ENCODE peak calls at places on chromosomes 6 and 20, in ten cellular contexts. L, Y, Z, A, R, Q, V, T, P and B are unnamed samples.

GRCh38 chr6:32906539-32906938 is 34.3 kb downstream of the HLA-DMB start:
- DNase-seq in L (no peak), Y (no peak), Z (peak), A (no peak), R (no peak), Q (no peak), V (peak), T (no peak), P (no peak), B (peak)

GRCh38 chr6:159966339-159966738 is 2.5 kb upstream of the IGF2R start:
- DNase-seq in L (no peak), Y (no peak), Z (no peak), A (no peak), R (no peak), Q (no peak), V (no peak), T (no peak), P (no peak), B (no peak)

GRCh38 chr20:1809611-1810510 is 85.3 kb upstream of the SIRPA start:
- DNase-seq in L (no peak), Y (no peak), Z (peak), A (no peak), R (peak), Q (no peak), V (peak), T (no peak), P (no peak), B (peak)

GRCh38 chr20:59458645-59459044 is 145.7 kb upstream of the PHACTR3 start:
- DNase-seq in L (no peak), Y (no peak), Z (no peak), A (no peak), R (no peak), Q (no peak), V (no peak), T (no peak), P (no peak), B (no peak)

GRCh38 chr6:36368921-36369880 is 18.3 kb downstream of the ETV7 start:
- DNase-seq in L (no peak), Y (no peak), Z (peak), A (no peak), R (no peak), Q (no peak), V (peak), T (no peak), P (no peak), B (peak)

GRCh38 chr20:18443841-18444240 is 23.0 kb downstream of the DZANK1 start:
- DNase-seq in L (no peak), Y (no peak), Z (peak), A (no peak), R (no peak), Q (no peak), V (no peak), T (no peak), P (no peak), B (no peak)

GRCh38 chr6:70337379-70338073 is 34.6 kb upstream of the COL9A1 start:
- DNase-seq in L (no peak), Y (no peak), Z (no peak), A (no peak), R (no peak), Q (no peak), V (no peak), T (no peak), P (peak), B (no peak)

GRCh38 chr20:24653306-24653705 is 183.9 kb downstream of the SYNDIG1 start:
- DNase-seq in L (no peak), Y (no peak), Z (no peak), A (no peak), R (peak), Q (no peak), V (no peak), T (no peak), P (no peak), B (no peak)

GRCh38 chr20:14924433-14924832 is 587.0 kb upstream of the FLRT3 start:
- DNase-seq in L (no peak), Y (no peak), Z (no peak), A (no peak), R (no peak), Q (no peak), V (no peak), T (no peak), P (no peak), B (no peak)

GRCh38 chr6:122033564-122034181 is 365.8 kb upstream of the HSF2 start:
- DNase-seq in L (no peak), Y (no peak), Z (peak), A (peak), R (peak), Q (no peak), V (peak), T (no peak), P (peak), B (no peak)

GRCh38 chr6:169784941-169785340 is 33.5 kb downstream of the ERMARD start:
- DNase-seq in L (no peak), Y (no peak), Z (no peak), A (no peak), R (no peak), Q (no peak), V (no peak), T (no peak), P (no peak), B (no peak)

GRCh38 chr20:43846516-43846905 is 68.1 kb upstream of the TOX2 start:
- DNase-seq in L (no peak), Y (no peak), Z (no peak), A (no peak), R (no peak), Q (no peak), V (no peak), T (no peak), P (no peak), B (no peak)

GRCh38 chr6:43509984-43510826 is at the start of gene LRRC73:
- DNase-seq in L (peak), Y (peak), Z (peak), A (peak), R (peak), Q (peak), V (no peak), T (peak), P (peak), B (no peak)

GRCh38 chr6:168372871-168373270 is 53.3 kb upstream of the DACT2 start:
- DNase-seq in L (no peak), Y (no peak), Z (no peak), A (no peak), R (no peak), Q (no peak), V (no peak), T (no peak), P (peak), B (no peak)

GRCh38 chr6:124968401-124968800 is 6.2 kb downstream of the RNF217 start:
- DNase-seq in L (no peak), Y (no peak), Z (no peak), A (no peak), R (no peak), Q (no peak), V (no peak), T (no peak), P (no peak), B (no peak)

GRCh38 chr6:13715444-13715883 is 3.8 kb upstream of the RANBP9 start:
- DNase-seq in L (no peak), Y (no peak), Z (no peak), A (no peak), R (no peak), Q (no peak), V (no peak), T (no peak), P (no peak), B (no peak)

GRCh38 chr6:135938588-135939215 is 87.2 kb downstream of the PDE7B start:
- DNase-seq in L (no peak), Y (no peak), Z (peak), A (no peak), R (no peak), Q (no peak), V (no peak), T (no peak), P (peak), B (no peak)